ENCODE peak calls at places on chromosomes 2 and 18, in five cellular contexts. V is PC-3, S is left ventricle myocardium inferior, X is HFFc6, Y is B cell. C is an unnamed sample.

GRCh38 chr2:76415821-76416220 is 705.1 kb upstream of the GCFC2 start:
- DNase-seq in Y (no peak), S (no peak), V (no peak), X (no peak), C (no peak)

GRCh38 chr18:58190842-58191530 is 147.0 kb downstream of the NEDD4L start:
- DNase-seq in V (peak; percentile 32), X (no peak), Y (no peak), S (no peak), C (peak; percentile 90)

GRCh38 chr2:10097352-10098148 is 17.3 kb upstream of the CYS1 start:
- DNase-seq in X (peak; percentile 54), Y (peak; percentile 74), S (peak; percentile 68), V (peak; percentile 77), C (peak; percentile 86)

GRCh38 chr2:84729224-84729623 is 151.7 kb downstream of the TRABD2A start:
- DNase-seq in X (no peak), Y (no peak), V (no peak), S (no peak), C (no peak)

GRCh38 chr18:27110319-27110718 is 74.8 kb downstream of the CHST9 start:
- DNase-seq in X (no peak), Y (no peak), S (no peak), V (no peak), C (no peak)

GRCh38 chr2:126736133-126736874 is 80.3 kb downstream of the GYPC start:
- DNase-seq in X (no peak), Y (no peak), S (no peak), V (no peak), C (no peak)

GRCh38 chr2:86491088-86491487 is 49.9 kb downstream of the KDM3A start:
- DNase-seq in S (no peak), V (no peak), Y (no peak), X (no peak), C (no peak)

GRCh38 chr2:159200498-159200897 is 86.0 kb downstream of the WDSUB1 start:
- DNase-seq in X (peak; percentile 41), S (no peak), Y (no peak), V (no peak), C (no peak)

GRCh38 chr2:9770006-9770307 is 73.3 kb upstream of the TAF1B start:
- DNase-seq in S (no peak), V (no peak), Y (no peak), X (no peak), C (no peak)

DNA sequence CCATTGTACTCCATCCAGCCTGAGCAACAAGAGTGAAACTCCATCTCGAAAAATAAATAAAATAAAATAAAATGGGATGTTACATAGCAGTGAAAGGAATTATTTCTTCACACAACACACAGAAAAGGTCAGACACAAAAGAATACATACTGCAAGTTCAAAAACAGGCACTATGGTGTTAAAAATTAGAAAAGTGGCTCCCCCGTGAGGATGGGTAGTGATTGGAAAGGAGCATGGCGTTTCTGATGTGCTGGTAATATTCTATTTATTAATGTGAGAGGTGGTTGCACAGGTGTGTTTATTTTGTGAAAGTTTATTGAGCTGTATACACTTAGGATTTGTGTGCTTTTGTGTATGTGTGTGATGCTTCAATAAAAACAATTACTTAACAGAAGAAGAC is 22.9 kb upstream of the RAB10 start:
- DNase-seq in S (no peak), V (no peak), X (no peak), Y (no peak), C (no peak)
- TF ChIP-seq CTCF in S (no peak), V (peak; percentile 38), X (peak; percentile 14), Y (no peak), C (no peak)

GRCh38 chr2:237312021-237312755 is 101.8 kb downstream of the COL6A3 start:
- DNase-seq in V (no peak), X (no peak), S (no peak), Y (no peak), C (no peak)

GRCh38 chr2:237309416-237309815 is 104.5 kb downstream of the COL6A3 start:
- DNase-seq in X (no peak), S (no peak), Y (no peak), V (no peak), C (no peak)

GRCh38 chr2:237307495-237307894 is 106.5 kb downstream of the COL6A3 start:
- DNase-seq in S (no peak), X (no peak), V (no peak), Y (no peak), C (no peak)

GRCh38 chr2:237309011-237309410 is 105.0 kb downstream of the COL6A3 start:
- DNase-seq in V (no peak), X (no peak), S (no peak), Y (no peak), C (no peak)

GRCh38 chr2:237310515-237311114 is 103.3 kb downstream of the COL6A3 start:
- DNase-seq in Y (no peak), S (no peak), V (peak; percentile 31), X (no peak), C (no peak)
- TF ChIP-seq CTCF in Y (no peak), S (no peak), V (no peak), X (no peak), C (no peak)

GRCh38 chr2:133509777-133510176 is 58.5 kb downstream of the NCKAP5 start:
- DNase-seq in V (peak; percentile 51), Y (no peak), S (no peak), X (no peak), C (no peak)
- TF ChIP-seq CTCF in V (no peak), Y (no peak), S (no peak), X (no peak), C (no peak)

DNA sequence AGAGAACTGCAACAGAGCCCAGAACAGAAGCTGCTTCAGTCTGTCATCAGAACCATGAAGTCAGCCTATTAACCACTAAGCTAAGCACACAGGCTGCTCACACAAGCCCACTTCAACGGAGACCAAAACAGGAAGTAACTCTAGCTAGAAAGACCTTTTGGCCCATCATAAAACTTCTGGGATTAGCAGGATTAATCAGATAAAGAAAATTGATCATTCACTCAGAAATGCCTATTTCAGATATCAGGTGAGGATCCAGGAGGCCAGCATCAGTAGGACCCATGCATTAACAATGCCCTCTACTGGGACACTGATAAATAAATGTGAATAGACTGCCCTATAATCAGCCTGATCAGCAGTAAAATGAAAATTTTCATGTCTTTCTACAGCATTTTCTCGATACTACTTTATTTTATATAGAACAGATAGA is 101.4 kb downstream of the WDPCP start:
- DNase-seq in X (no peak), S (no peak), V (peak; percentile 4), Y (no peak), C (no peak)
- TF ChIP-seq CTCF in X (peak; percentile 30), S (no peak), V (peak; percentile 50), Y (no peak), C (peak; percentile 46)

GRCh38 chr2:56286936-56287335 is 103.1 kb downstream of the CCDC85A start:
- DNase-seq in S (no peak), V (no peak), Y (no peak), X (no peak), C (no peak)

GRCh38 chr2:56291711-56292110 is 107.9 kb downstream of the CCDC85A start:
- DNase-seq in Y (no peak), S (no peak), V (no peak), X (no peak), C (no peak)

GRCh38 chr2:56287508-56287907 is 103.7 kb downstream of the CCDC85A start:
- DNase-seq in V (peak; percentile 15), X (no peak), S (no peak), Y (no peak), C (no peak)

GRCh38 chr2:56287974-56288373 is 104.2 kb downstream of the CCDC85A start:
- DNase-seq in Y (no peak), V (peak; percentile 84), X (peak; percentile 77), S (no peak), C (no peak)

GRCh38 chr2:56288863-56289580 is 105.2 kb downstream of the CCDC85A start:
- DNase-seq in V (peak; percentile 25), Y (no peak), S (no peak), X (no peak), C (no peak)
- TF ChIP-seq CTCF in V (peak; percentile 31), Y (no peak), S (peak; percentile 52), X (peak; percentile 69), C (no peak)

DNA sequence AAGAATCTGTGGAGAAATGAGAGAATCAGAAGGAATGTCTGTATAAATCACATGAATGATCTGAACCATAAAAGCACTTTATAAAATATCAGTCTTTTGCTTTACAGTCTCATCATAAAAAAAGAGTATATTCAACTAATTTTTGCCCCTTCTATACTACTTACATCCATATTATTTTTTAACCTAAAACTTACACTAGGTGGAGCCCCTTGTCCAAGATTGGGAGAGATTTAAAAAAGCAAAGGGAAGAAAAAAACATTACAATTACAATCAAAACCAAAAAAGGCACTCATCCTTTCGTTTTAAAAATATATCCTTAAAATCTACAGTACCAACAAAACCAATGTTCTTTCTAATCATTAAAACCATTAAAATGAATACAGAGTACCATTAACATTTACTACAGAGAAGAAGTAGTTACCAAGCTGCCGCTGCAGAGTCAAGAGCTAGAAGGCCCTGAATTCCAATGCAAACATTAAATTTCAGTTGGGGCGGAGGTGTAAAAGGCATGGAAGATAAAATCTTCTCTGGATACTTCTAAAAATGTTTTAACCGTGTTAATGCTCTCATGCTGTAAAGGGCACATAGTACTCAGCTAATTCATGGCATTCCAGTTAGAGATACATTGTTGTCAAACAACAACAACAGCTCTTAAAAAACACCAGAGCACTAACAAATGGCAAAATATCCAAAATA is 56.7 kb upstream of the EPB41L3 start:
- DNase-seq in S (no peak), Y (no peak), X (no peak), V (peak; percentile 39), C (no peak)
- TF ChIP-seq CTCF in S (peak; percentile 53), Y (no peak), X (peak; percentile 54), V (peak; percentile 67), C (peak; percentile 55)

GRCh38 chr18:34695300-34695699 is 14.8 kb upstream of the DTNA start:
- DNase-seq in Y (no peak), V (no peak), S (no peak), X (no peak), C (no peak)
- TF ChIP-seq CTCF in Y (no peak), V (no peak), S (no peak), X (no peak), C (no peak)